ENCODE peak calls at places on chromosomes 12 and 14, in ten cellular contexts. N, Z, C, O, Q, K, P, E, J and B are unnamed samples.

GRCh38 chr12:122028601-122029560 is 7.2 kb downstream of the BCL7A start:
- DNase-seq in N (no peak), Z (peak), C (no peak), O (no peak), Q (no peak), K (no peak), P (no peak), E (no peak), J (no peak), B (no peak)

GRCh38 chr12:106249411-106250135 is 1.8 kb upstream of the CKAP4 start:
- DNase-seq in N (no peak), Z (no peak), C (no peak), O (no peak), Q (no peak), K (no peak), P (peak), E (no peak), J (no peak), B (no peak)

GRCh38 chr14:56718312-56718711 is 92.0 kb downstream of the OTX2 start:
- DNase-seq in N (no peak), Z (no peak), C (no peak), O (no peak), Q (no peak), K (no peak), P (no peak), E (no peak), J (no peak), B (no peak)

GRCh38 chr12:7219599-7220243 is 30.2 kb downstream of the PEX5 start:
- DNase-seq in N (peak), Z (peak), C (peak), O (peak), Q (peak), K (peak), P (no peak), E (peak), J (peak), B (peak)

GRCh38 chr14:103563089-103563620 is 395 bp downstream of the COA8 start:
- DNase-seq in N (no peak), Z (no peak), C (no peak), O (no peak), Q (no peak), K (no peak), P (no peak), E (peak), J (peak), B (no peak)

GRCh38 chr12:108455706-108456105 is 59.4 kb upstream of the FICD start:
- DNase-seq in N (no peak), Z (no peak), C (no peak), O (no peak), Q (no peak), K (no peak), P (no peak), E (no peak), J (no peak), B (no peak)

GRCh38 chr14:77124345-77125274 is 17.0 kb downstream of the ZDHHC22 start:
- DNase-seq in N (peak), Z (peak), C (no peak), O (no peak), Q (peak), K (peak), P (peak), E (peak), J (peak), B (peak)

GRCh38 chr12:90456248-90456647 is 498.7 kb downstream of the CCER1 start:
- DNase-seq in N (no peak), Z (no peak), C (no peak), O (no peak), Q (no peak), K (no peak), P (no peak), E (no peak), J (no peak), B (no peak)

GRCh38 chr12:91506461-91506860 is 323.8 kb upstream of the DCN start:
- DNase-seq in N (no peak), Z (no peak), C (no peak), O (no peak), Q (no peak), K (no peak), P (no peak), E (no peak), J (no peak), B (no peak)

GRCh38 chr14:53953002-53953827 is 3.4 kb downstream of the BMP4 start:
- DNase-seq in N (peak), Z (no peak), C (no peak), O (peak), Q (peak), K (peak), P (peak), E (peak), J (peak), B (peak)

GRCh38 chr14:105492051-105492965 is 1.3 kb downstream of the TEDC1 start:
- DNase-seq in N (no peak), Z (no peak), C (no peak), O (no peak), Q (no peak), K (no peak), P (peak), E (no peak), J (no peak), B (no peak)

GRCh38 chr12:61018571-61018970 is 1241.6 kb upstream of the USP15 start:
- DNase-seq in N (no peak), Z (no peak), C (no peak), O (no peak), Q (no peak), K (no peak), P (no peak), E (no peak), J (no peak), B (no peak)

GRCh38 chr14:101132588-101132987 is 229.1 kb upstream of the RTL1 start:
- DNase-seq in N (no peak), Z (no peak), C (no peak), O (no peak), Q (no peak), K (no peak), P (no peak), E (no peak), J (no peak), B (no peak)

GRCh38 chr12:62135553-62136200 is 124.5 kb upstream of the USP15 start:
- DNase-seq in N (no peak), Z (no peak), C (no peak), O (no peak), Q (no peak), K (no peak), P (no peak), E (no peak), J (no peak), B (no peak)

GRCh38 chr12:53060064-53060720 is 10.3 kb downstream of the TNS2 start:
- DNase-seq in N (peak), Z (no peak), C (no peak), O (no peak), Q (no peak), K (no peak), P (peak), E (no peak), J (no peak), B (no peak)

GRCh38 chr12:109535231-109535862 is 38.0 kb downstream of the MMAB start:
- DNase-seq in N (no peak), Z (no peak), C (no peak), O (no peak), Q (no peak), K (no peak), P (no peak), E (no peak), J (no peak), B (no peak)

GRCh38 chr12:51814311-51815088 is 34.0 kb downstream of the FIGNL2 start:
- DNase-seq in N (peak), Z (peak), C (no peak), O (peak), Q (peak), K (peak), P (peak), E (peak), J (peak), B (peak)

GRCh38 chr12:53298154-53298553 is 1.3 kb upstream of the MYG1 start:
- DNase-seq in N (no peak), Z (no peak), C (no peak), O (peak), Q (peak), K (no peak), P (no peak), E (peak), J (peak), B (no peak)

GRCh38 chr14:104387000-104387384 is 192.6 kb upstream of the C14orf180 start:
- DNase-seq in N (no peak), Z (no peak), C (no peak), O (no peak), Q (no peak), K (no peak), P (no peak), E (no peak), J (no peak), B (no peak)

GRCh38 chr14:103746706-103747105 is 31.1 kb downstream of the ZFYVE21 start:
- DNase-seq in N (peak), Z (no peak), C (no peak), O (no peak), Q (no peak), K (no peak), P (no peak), E (peak), J (peak), B (no peak)

GRCh38 chr14:73248294-73248868 is 11.1 kb downstream of the PAPLN start:
- DNase-seq in N (no peak), Z (no peak), C (no peak), O (no peak), Q (peak), K (no peak), P (no peak), E (peak), J (peak), B (no peak)

GRCh38 chr12:90827567-90827966 is 127.4 kb downstream of the CCER1 start:
- DNase-seq in N (no peak), Z (no peak), C (no peak), O (no peak), Q (no peak), K (no peak), P (no peak), E (no peak), J (no peak), B (no peak)

GRCh38 chr14:30630248-30630647 is 8.1 kb downstream of the SCFD1 start:
- DNase-seq in N (no peak), Z (no peak), C (no peak), O (no peak), Q (no peak), K (no peak), P (no peak), E (no peak), J (no peak), B (no peak)
- TF ChIP-seq CTCF in N (no peak), Z (no peak), C (no peak), O (no peak), Q (no peak), K (no peak), P (no peak), E (no peak), J (no peak), B (no peak)

DNA sequence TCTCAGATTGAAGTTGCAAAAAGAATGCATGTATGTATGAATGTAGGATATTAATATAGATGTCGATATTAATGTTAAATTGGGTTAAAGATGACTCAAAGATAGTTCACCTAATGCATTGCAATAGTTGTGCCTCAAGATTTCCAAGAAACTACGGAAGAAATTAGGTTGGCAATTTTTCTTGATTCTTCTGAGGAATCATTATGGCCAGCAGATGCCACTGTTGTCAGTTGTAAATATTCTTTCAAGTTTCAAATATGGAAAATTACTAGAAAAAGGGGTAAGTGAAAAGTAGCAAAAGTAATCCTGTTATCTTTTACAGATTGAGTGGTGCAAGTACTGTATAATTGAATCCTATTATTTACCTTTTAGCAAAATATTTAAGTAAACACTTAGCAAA is 202.1 kb downstream of the ADAMTS20 start:
- DNase-seq in N (no peak), Z (no peak), C (no peak), O (no peak), Q (peak), K (no peak), P (no peak), E (peak), J (peak), B (no peak)
- TF ChIP-seq CTCF in N (peak), Z (no peak), C (no peak), O (peak), Q (peak), K (peak), P (no peak), E (no peak), J (peak), B (no peak)

GRCh38 chr12:24111101-24111500 is 161.6 kb upstream of the SOX5 start:
- DNase-seq in N (no peak), Z (no peak), C (no peak), O (no peak), Q (peak), K (no peak), P (no peak), E (peak), J (no peak), B (no peak)

GRCh38 chr12:24113701-24114100 is 164.2 kb upstream of the SOX5 start:
- DNase-seq in N (no peak), Z (no peak), C (no peak), O (no peak), Q (peak), K (peak), P (no peak), E (no peak), J (no peak), B (no peak)

GRCh38 chr12:24111591-24111990 is 162.1 kb upstream of the SOX5 start:
- DNase-seq in N (no peak), Z (no peak), C (no peak), O (no peak), Q (peak), K (no peak), P (no peak), E (peak), J (no peak), B (no peak)

GRCh38 chr12:24109381-24110039 is 160.0 kb upstream of the SOX5 start:
- DNase-seq in N (no peak), Z (no peak), C (no peak), O (no peak), Q (peak), K (peak), P (no peak), E (peak), J (peak), B (no peak)
- TF ChIP-seq CTCF in N (peak), Z (no peak), C (peak), O (peak), Q (peak), K (peak), P (no peak), E (peak), J (peak), B (peak)

DNA sequence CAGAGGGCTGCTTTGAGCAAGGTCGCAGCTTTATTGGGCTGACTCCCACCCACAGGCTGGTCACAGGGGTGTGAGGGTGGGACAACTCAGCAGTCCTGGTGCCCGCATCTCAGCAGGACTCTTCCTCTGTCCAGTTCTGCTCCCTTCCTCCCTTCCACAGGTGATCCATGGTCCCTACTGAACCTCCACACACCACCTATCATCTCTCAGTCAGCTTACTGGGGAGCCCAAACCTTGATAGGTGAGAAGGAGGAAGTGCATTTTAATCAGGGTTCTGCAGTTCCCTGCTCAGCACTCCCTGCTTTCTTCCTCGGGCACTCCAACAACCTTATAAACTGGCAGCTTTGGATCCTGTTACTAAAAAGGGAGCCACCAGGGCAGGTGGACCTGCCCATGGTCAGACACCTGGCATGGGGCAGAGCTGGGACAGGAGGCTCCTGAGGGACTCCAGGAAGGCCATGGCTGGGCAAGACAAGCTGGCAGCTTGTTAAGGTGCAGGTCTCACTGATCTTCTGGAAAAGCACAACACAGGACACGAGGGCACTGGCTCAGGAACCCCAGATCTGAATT is 664.6 kb downstream of the BCL11B start:
- DNase-seq in N (no peak), Z (no peak), C (no peak), O (no peak), Q (no peak), K (no peak), P (no peak), E (no peak), J (no peak), B (no peak)
- TF ChIP-seq CTCF in N (no peak), Z (no peak), C (no peak), O (no peak), Q (no peak), K (no peak), P (no peak), E (no peak), J (no peak), B (no peak)

DNA sequence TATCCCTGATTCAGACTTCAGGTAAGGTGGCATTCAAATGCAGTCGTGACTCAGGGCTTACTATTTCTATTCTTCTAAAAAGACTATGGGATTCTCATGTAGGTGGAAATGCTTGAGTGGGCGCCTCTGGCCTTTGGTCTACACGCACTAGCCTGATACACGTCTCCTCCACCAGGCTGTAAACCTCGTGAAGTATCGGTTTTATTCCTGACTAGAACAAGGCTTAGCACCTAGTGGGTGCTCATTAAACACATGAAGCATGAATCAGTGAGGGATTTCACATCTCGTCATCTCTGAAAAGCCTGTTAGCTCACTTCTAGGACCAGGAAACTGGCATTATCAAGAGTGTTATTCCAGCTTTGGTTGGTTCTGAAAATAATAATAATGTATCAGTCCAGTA is 17.7 kb upstream of the HNF1A start:
- DNase-seq in N (no peak), Z (no peak), C (no peak), O (no peak), Q (no peak), K (no peak), P (peak), E (no peak), J (no peak), B (no peak)
- TF ChIP-seq CTCF in N (no peak), Z (no peak), C (no peak), O (no peak), Q (no peak), K (no peak), P (no peak), E (no peak), J (no peak), B (no peak)

DNA sequence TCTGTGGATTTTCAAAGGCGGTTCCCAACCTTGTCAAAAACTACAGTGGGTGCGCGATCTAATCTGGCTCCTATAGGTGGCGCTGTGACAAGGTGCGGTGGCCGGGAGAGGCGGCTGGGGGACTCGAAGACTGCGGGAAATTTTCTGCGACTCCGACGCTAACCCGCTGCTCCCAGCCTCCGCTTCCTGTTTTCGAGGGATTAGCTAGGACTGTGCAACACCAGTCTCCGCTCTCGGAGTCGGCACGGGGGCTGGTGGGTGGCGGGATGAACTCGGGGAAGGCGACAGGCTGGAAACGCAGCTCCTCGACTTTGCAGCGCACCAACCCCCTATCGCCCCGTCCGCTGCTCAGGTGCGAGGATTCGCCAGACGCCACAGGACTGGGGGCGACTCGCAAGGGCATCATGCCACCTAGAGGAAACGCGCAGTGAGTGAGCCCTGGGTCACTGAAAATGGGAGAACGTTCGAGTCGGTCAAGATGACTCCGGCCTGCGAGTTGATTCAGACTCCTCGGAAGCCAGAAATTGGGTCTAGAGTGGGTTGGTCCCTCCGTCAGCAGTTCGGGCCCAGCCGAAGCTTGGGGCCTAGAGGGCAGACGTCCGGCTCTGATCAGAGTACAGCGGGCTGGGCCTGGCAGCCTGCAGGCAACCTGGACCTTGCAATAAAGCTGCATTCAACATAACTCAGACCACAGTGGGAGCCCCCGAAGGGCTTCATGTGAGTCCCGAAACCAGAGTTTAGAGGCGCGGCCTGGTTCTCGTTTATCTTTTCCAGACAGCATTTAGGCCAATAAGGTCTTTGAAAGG is 5.5 kb upstream of the PAX9 start:
- DNase-seq in N (no peak), Z (no peak), C (no peak), O (no peak), Q (no peak), K (peak), P (peak), E (no peak), J (peak), B (peak)
- TF ChIP-seq CTCF in N (peak), Z (no peak), C (peak), O (peak), Q (peak), K (peak), P (peak), E (peak), J (peak), B (peak)

DNA sequence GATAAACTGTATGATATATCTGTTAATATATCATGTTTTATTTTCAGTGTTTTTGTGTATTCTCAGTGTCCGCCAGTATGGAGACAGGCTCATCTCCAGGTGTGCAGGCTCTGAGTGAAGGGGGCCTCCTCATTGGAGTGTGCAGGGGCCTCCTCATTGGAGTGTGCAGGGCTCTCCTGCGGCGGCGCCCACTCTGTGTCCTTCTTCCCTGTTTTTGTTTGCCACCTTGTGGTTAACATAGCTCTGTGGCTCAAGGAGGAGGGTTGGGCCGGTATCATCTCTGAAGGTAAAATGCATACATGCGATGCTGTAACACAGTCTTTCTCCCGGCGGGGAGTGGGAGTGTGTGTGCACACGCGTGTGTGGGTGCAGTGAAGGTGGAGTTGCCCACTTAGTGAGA is 429.5 kb downstream of the ZFP36L1 start:
- DNase-seq in N (no peak), Z (no peak), C (no peak), O (no peak), Q (no peak), K (peak), P (no peak), E (no peak), J (no peak), B (no peak)
- TF ChIP-seq CTCF in N (no peak), Z (no peak), C (no peak), O (no peak), Q (no peak), K (peak), P (no peak), E (no peak), J (peak), B (peak)

GRCh38 chr12:3964404-3964803 is 91.2 kb upstream of the PARP11 start:
- DNase-seq in N (no peak), Z (no peak), C (no peak), O (no peak), Q (no peak), K (peak), P (no peak), E (no peak), J (no peak), B (no peak)
- TF ChIP-seq CTCF in N (peak), Z (no peak), C (no peak), O (peak), Q (peak), K (peak), P (no peak), E (no peak), J (peak), B (peak)

DNA sequence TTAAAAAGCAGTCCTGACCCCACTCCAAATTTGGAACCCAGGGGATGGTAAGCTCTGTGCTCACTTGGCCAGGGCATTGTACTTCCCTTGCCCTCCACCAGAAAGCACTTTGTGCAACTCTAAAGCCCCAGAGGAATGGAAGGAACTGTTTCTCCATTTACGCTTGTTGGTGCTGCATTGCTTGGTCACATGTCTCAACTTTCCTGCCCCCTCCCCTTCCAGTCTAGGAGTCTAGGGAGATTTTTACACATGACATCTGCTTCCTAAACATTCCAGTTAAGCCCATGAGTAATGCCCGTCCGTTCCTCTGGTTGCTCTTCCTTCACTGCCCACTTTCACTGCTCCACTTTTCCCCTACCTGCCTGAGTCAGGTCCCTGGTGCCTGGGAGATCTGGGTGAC is 92.6 kb upstream of the MAP1LC3B2 start:
- DNase-seq in N (no peak), Z (no peak), C (no peak), O (peak), Q (peak), K (no peak), P (no peak), E (peak), J (peak), B (no peak)
- TF ChIP-seq CTCF in N (no peak), Z (no peak), C (no peak), O (no peak), Q (no peak), K (no peak), P (no peak), E (no peak), J (no peak), B (no peak)